ENCODE peak calls at places on chromosomes 11 and 22, in four cellular contexts. One of them, this sample, is unnamed.

GRCh38 chr11:66337103-66337899 is 1.1 kb upstream of the RIN1 start:
- DNase-seq in stimulated activated CD4-positive, alpha-beta T cell treated with anti-CD3 and anti-CD28 coated beads, Interleukin-12 subunit alpha, Interleukin-12 subunit beta, amount 100 ng/mL, for 4 hours: no peak
- DNase-seq in NCI-H1092: no peak
- DNase-seq in NCI-H1417: no peak
- DNase-seq in this sample: peak

GRCh38 chr11:19290356-19290755 is 49.6 kb upstream of the E2F8 start:
- DNase-seq in stimulated activated CD4-positive, alpha-beta T cell treated with anti-CD3 and anti-CD28 coated beads, Interleukin-12 subunit alpha, Interleukin-12 subunit beta, amount 100 ng/mL, for 4 hours: no peak
- DNase-seq in NCI-H1417: no peak
- DNase-seq in NCI-H1092: no peak
- DNase-seq in this sample: no peak

GRCh38 chr11:11772865-11773515 is 68.8 kb upstream of the USP47 start:
- DNase-seq in stimulated activated CD4-positive, alpha-beta T cell treated with anti-CD3 and anti-CD28 coated beads, Interleukin-12 subunit alpha, Interleukin-12 subunit beta, amount 100 ng/mL, for 4 hours: no peak
- DNase-seq in NCI-H1092: no peak
- DNase-seq in NCI-H1417: no peak
- DNase-seq in this sample: no peak

GRCh38 chr22:23698094-23698493 is 7.3 kb downstream of the RGL4 start:
- DNase-seq in NCI-H1092: no peak
- DNase-seq in NCI-H1417: no peak
- DNase-seq in stimulated activated CD4-positive, alpha-beta T cell treated with anti-CD3 and anti-CD28 coated beads, Interleukin-12 subunit alpha, Interleukin-12 subunit beta, amount 100 ng/mL, for 4 hours: no peak
- DNase-seq in this sample: no peak

GRCh38 chr11:108873305-108873704 is 208.4 kb downstream of the DDX10 start:
- DNase-seq in NCI-H1092: no peak
- DNase-seq in stimulated activated CD4-positive, alpha-beta T cell treated with anti-CD3 and anti-CD28 coated beads, Interleukin-12 subunit alpha, Interleukin-12 subunit beta, amount 100 ng/mL, for 4 hours: no peak
- DNase-seq in NCI-H1417: no peak
- DNase-seq in this sample: no peak

GRCh38 chr11:17514476-17514875 is 29.7 kb downstream of the USH1C start:
- DNase-seq in stimulated activated CD4-positive, alpha-beta T cell treated with anti-CD3 and anti-CD28 coated beads, Interleukin-12 subunit alpha, Interleukin-12 subunit beta, amount 100 ng/mL, for 4 hours: no peak
- DNase-seq in NCI-H1092: no peak
- DNase-seq in NCI-H1417: no peak
- DNase-seq in this sample: no peak

GRCh38 chr22:19540394-19540793 is 16.2 kb upstream of the CLDN5 start:
- DNase-seq in stimulated activated CD4-positive, alpha-beta T cell treated with anti-CD3 and anti-CD28 coated beads, Interleukin-12 subunit alpha, Interleukin-12 subunit beta, amount 100 ng/mL, for 4 hours: no peak
- DNase-seq in NCI-H1417: no peak
- DNase-seq in NCI-H1092: no peak
- DNase-seq in this sample: no peak

GRCh38 chr11:68673291-68673930 is 10.9 kb upstream of the GAL start:
- DNase-seq in stimulated activated CD4-positive, alpha-beta T cell treated with anti-CD3 and anti-CD28 coated beads, Interleukin-12 subunit alpha, Interleukin-12 subunit beta, amount 100 ng/mL, for 4 hours: no peak
- DNase-seq in NCI-H1092: no peak
- DNase-seq in NCI-H1417: no peak
- DNase-seq in this sample: no peak

GRCh38 chr11:18771266-18772035 is 20.1 kb downstream of the PTPN5 start:
- DNase-seq in stimulated activated CD4-positive, alpha-beta T cell treated with anti-CD3 and anti-CD28 coated beads, Interleukin-12 subunit alpha, Interleukin-12 subunit beta, amount 100 ng/mL, for 4 hours: no peak
- DNase-seq in NCI-H1417: no peak
- DNase-seq in NCI-H1092: no peak
- DNase-seq in this sample: no peak

GRCh38 chr11:72333657-72334056 is 89.7 kb upstream of the PHOX2A start:
- DNase-seq in stimulated activated CD4-positive, alpha-beta T cell treated with anti-CD3 and anti-CD28 coated beads, Interleukin-12 subunit alpha, Interleukin-12 subunit beta, amount 100 ng/mL, for 4 hours: no peak
- DNase-seq in NCI-H1092: no peak
- DNase-seq in NCI-H1417: peak
- DNase-seq in this sample: no peak

GRCh38 chr11:132862918-132863317 is 669.4 kb downstream of the OPCML start:
- DNase-seq in NCI-H1092: no peak
- DNase-seq in stimulated activated CD4-positive, alpha-beta T cell treated with anti-CD3 and anti-CD28 coated beads, Interleukin-12 subunit alpha, Interleukin-12 subunit beta, amount 100 ng/mL, for 4 hours: no peak
- DNase-seq in NCI-H1417: no peak
- DNase-seq in this sample: no peak

GRCh38 chr11:71433648-71434450 is 14.3 kb downstream of the DHCR7 start:
- DNase-seq in NCI-H1417: no peak
- DNase-seq in NCI-H1092: no peak
- DNase-seq in stimulated activated CD4-positive, alpha-beta T cell treated with anti-CD3 and anti-CD28 coated beads, Interleukin-12 subunit alpha, Interleukin-12 subunit beta, amount 100 ng/mL, for 4 hours: no peak
- DNase-seq in this sample: no peak

GRCh38 chr11:96162816-96163499 is 180.0 kb downstream of the MAML2 start:
- DNase-seq in NCI-H1417: no peak
- DNase-seq in stimulated activated CD4-positive, alpha-beta T cell treated with anti-CD3 and anti-CD28 coated beads, Interleukin-12 subunit alpha, Interleukin-12 subunit beta, amount 100 ng/mL, for 4 hours: no peak
- DNase-seq in NCI-H1092: no peak
- DNase-seq in this sample: no peak

GRCh38 chr11:127986073-127986472 is 601.3 kb downstream of the ETS1 start:
- DNase-seq in NCI-H1417: no peak
- DNase-seq in stimulated activated CD4-positive, alpha-beta T cell treated with anti-CD3 and anti-CD28 coated beads, Interleukin-12 subunit alpha, Interleukin-12 subunit beta, amount 100 ng/mL, for 4 hours: no peak
- DNase-seq in NCI-H1092: no peak
- DNase-seq in this sample: no peak

GRCh38 chr11:118339281-118340045 is 3.0 kb downstream of the CD3D start:
- DNase-seq in NCI-H1092: no peak
- DNase-seq in NCI-H1417: no peak
- DNase-seq in stimulated activated CD4-positive, alpha-beta T cell treated with anti-CD3 and anti-CD28 coated beads, Interleukin-12 subunit alpha, Interleukin-12 subunit beta, amount 100 ng/mL, for 4 hours: no peak
- DNase-seq in this sample: no peak

GRCh38 chr22:44033287-44033686 is 9.2 kb downstream of the PARVB start:
- DNase-seq in NCI-H1417: no peak
- DNase-seq in NCI-H1092: no peak
- DNase-seq in stimulated activated CD4-positive, alpha-beta T cell treated with anti-CD3 and anti-CD28 coated beads, Interleukin-12 subunit alpha, Interleukin-12 subunit beta, amount 100 ng/mL, for 4 hours: no peak
- DNase-seq in this sample: no peak

GRCh38 chr22:27842236-27842993 is 40.9 kb upstream of the MN1 start:
- DNase-seq in NCI-H1092: no peak
- DNase-seq in stimulated activated CD4-positive, alpha-beta T cell treated with anti-CD3 and anti-CD28 coated beads, Interleukin-12 subunit alpha, Interleukin-12 subunit beta, amount 100 ng/mL, for 4 hours: no peak
- DNase-seq in NCI-H1417: no peak
- DNase-seq in this sample: peak

GRCh38 chr11:15136166-15136565 is 21.4 kb downstream of the INSC start:
- DNase-seq in stimulated activated CD4-positive, alpha-beta T cell treated with anti-CD3 and anti-CD28 coated beads, Interleukin-12 subunit alpha, Interleukin-12 subunit beta, amount 100 ng/mL, for 4 hours: no peak
- DNase-seq in NCI-H1417: no peak
- DNase-seq in NCI-H1092: no peak
- DNase-seq in this sample: no peak

GRCh38 chr11:6402561-6402981 is 12.3 kb downstream of the SMPD1 start:
- DNase-seq in stimulated activated CD4-positive, alpha-beta T cell treated with anti-CD3 and anti-CD28 coated beads, Interleukin-12 subunit alpha, Interleukin-12 subunit beta, amount 100 ng/mL, for 4 hours: peak
- DNase-seq in NCI-H1417: no peak
- DNase-seq in NCI-H1092: no peak
- DNase-seq in this sample: no peak

GRCh38 chr11:17646451-17647145 is 72.8 kb upstream of the MYOD1 start:
- DNase-seq in NCI-H1092: no peak
- DNase-seq in NCI-H1417: no peak
- DNase-seq in stimulated activated CD4-positive, alpha-beta T cell treated with anti-CD3 and anti-CD28 coated beads, Interleukin-12 subunit alpha, Interleukin-12 subunit beta, amount 100 ng/mL, for 4 hours: no peak
- DNase-seq in this sample: no peak

GRCh38 chr22:41217553-41218157 is 12.5 kb downstream of the L3MBTL2 start:
- DNase-seq in NCI-H1417: peak
- DNase-seq in NCI-H1092: peak
- DNase-seq in stimulated activated CD4-positive, alpha-beta T cell treated with anti-CD3 and anti-CD28 coated beads, Interleukin-12 subunit alpha, Interleukin-12 subunit beta, amount 100 ng/mL, for 4 hours: peak
- DNase-seq in this sample: no peak

GRCh38 chr22:38461414-38462081 is 6.3 kb upstream of the KDELR3 start:
- DNase-seq in NCI-H1092: peak
- DNase-seq in NCI-H1417: peak
- DNase-seq in stimulated activated CD4-positive, alpha-beta T cell treated with anti-CD3 and anti-CD28 coated beads, Interleukin-12 subunit alpha, Interleukin-12 subunit beta, amount 100 ng/mL, for 4 hours: peak
- DNase-seq in this sample: peak

GRCh38 chr11:33832676-33833075 is 58.4 kb upstream of the FBXO3 start:
- DNase-seq in NCI-H1417: no peak
- DNase-seq in NCI-H1092: no peak
- DNase-seq in stimulated activated CD4-positive, alpha-beta T cell treated with anti-CD3 and anti-CD28 coated beads, Interleukin-12 subunit alpha, Interleukin-12 subunit beta, amount 100 ng/mL, for 4 hours: no peak
- DNase-seq in this sample: no peak

GRCh38 chr22:44269757-44270555 is 42.8 kb downstream of the SHISAL1 start:
- DNase-seq in NCI-H1417: no peak
- DNase-seq in stimulated activated CD4-positive, alpha-beta T cell treated with anti-CD3 and anti-CD28 coated beads, Interleukin-12 subunit alpha, Interleukin-12 subunit beta, amount 100 ng/mL, for 4 hours: no peak
- DNase-seq in NCI-H1092: no peak
- DNase-seq in this sample: no peak

GRCh38 chr11:67468056-67468455 is 995 bp downstream of the TMEM134 start:
- DNase-seq in stimulated activated CD4-positive, alpha-beta T cell treated with anti-CD3 and anti-CD28 coated beads, Interleukin-12 subunit alpha, Interleukin-12 subunit beta, amount 100 ng/mL, for 4 hours: no peak
- DNase-seq in NCI-H1092: no peak
- DNase-seq in NCI-H1417: peak
- DNase-seq in this sample: no peak

GRCh38 chr22:36587289-36588154 is 58.6 kb upstream of the EIF3D start:
- DNase-seq in NCI-H1092: no peak
- DNase-seq in NCI-H1417: no peak
- DNase-seq in stimulated activated CD4-positive, alpha-beta T cell treated with anti-CD3 and anti-CD28 coated beads, Interleukin-12 subunit alpha, Interleukin-12 subunit beta, amount 100 ng/mL, for 4 hours: no peak
- DNase-seq in this sample: peak

GRCh38 chr11:68938816-68939582 is 35.3 kb downstream of the IGHMBP2 start:
- DNase-seq in NCI-H1092: no peak
- DNase-seq in NCI-H1417: no peak
- DNase-seq in stimulated activated CD4-positive, alpha-beta T cell treated with anti-CD3 and anti-CD28 coated beads, Interleukin-12 subunit alpha, Interleukin-12 subunit beta, amount 100 ng/mL, for 4 hours: no peak
- DNase-seq in this sample: peak

GRCh38 chr11:117876341-117877119 is at the start of gene FXYD6:
- DNase-seq in NCI-H1092: peak
- DNase-seq in NCI-H1417: peak
- DNase-seq in stimulated activated CD4-positive, alpha-beta T cell treated with anti-CD3 and anti-CD28 coated beads, Interleukin-12 subunit alpha, Interleukin-12 subunit beta, amount 100 ng/mL, for 4 hours: no peak
- DNase-seq in this sample: no peak

GRCh38 chr11:79108851-79109250 is 332.0 kb downstream of the TENM4 start:
- DNase-seq in NCI-H1092: no peak
- DNase-seq in stimulated activated CD4-positive, alpha-beta T cell treated with anti-CD3 and anti-CD28 coated beads, Interleukin-12 subunit alpha, Interleukin-12 subunit beta, amount 100 ng/mL, for 4 hours: no peak
- DNase-seq in NCI-H1417: no peak
- DNase-seq in this sample: no peak

GRCh38 chr11:76803811-76804600 is 20.9 kb downstream of the TSKU start:
- DNase-seq in NCI-H1092: no peak
- DNase-seq in stimulated activated CD4-positive, alpha-beta T cell treated with anti-CD3 and anti-CD28 coated beads, Interleukin-12 subunit alpha, Interleukin-12 subunit beta, amount 100 ng/mL, for 4 hours: peak
- DNase-seq in NCI-H1417: no peak
- DNase-seq in this sample: no peak